ENCODE peak calls at places on chromosomes 7 and 10, in nine cellular contexts. U, A, X, J, D, N, Y, S and M are unnamed samples.

GRCh38 chr10:129765664-129766550 is 198.2 kb downstream of the EBF3 start:
- DNase-seq in X (peak; percentile 17), D (no peak), N (no peak), Y (no peak), A (no peak), J (peak; percentile 7), U (no peak), S (no peak), M (no peak)

GRCh38 chr7:4226166-4226857 is 455.8 kb upstream of the FOXK1 start:
- DNase-seq in D (no peak), J (no peak), U (no peak), N (no peak), X (no peak), S (no peak), Y (peak; percentile 8), A (no peak), M (no peak)

GRCh38 chr10:13299437-13300287 is at the start of gene PHYH:
- DNase-seq in J (peak; percentile 92), X (peak; percentile 93), U (peak; percentile 95), N (peak; percentile 85), Y (peak; percentile 75), A (peak; percentile 80), S (peak; percentile 91), D (peak; percentile 74), M (peak; percentile 89)

GRCh38 chr7:135966341-135967043 is 10.7 kb downstream of the MTPN start:
- DNase-seq in S (no peak), U (no peak), X (no peak), N (no peak), A (no peak), Y (no peak), J (no peak), D (no peak), M (no peak)

GRCh38 chr7:113629244-113629643 is 289.6 kb downstream of the PPP1R3A start:
- DNase-seq in Y (peak; percentile 5), U (no peak), S (no peak), X (no peak), J (no peak), N (no peak), D (peak; percentile 60), A (no peak), M (peak; percentile 3)

GRCh38 chr10:117248700-117249465 is 8.0 kb downstream of the SLC18A2 start:
- DNase-seq in A (no peak), U (no peak), J (no peak), X (no peak), D (no peak), S (no peak), Y (no peak), N (peak; percentile 60), M (no peak)

GRCh38 chr7:7779888-7780287 is 61.5 kb upstream of the RPA3 start:
- DNase-seq in U (no peak), D (no peak), J (no peak), X (no peak), A (no peak), Y (peak; percentile 37), N (no peak), S (no peak), M (no peak)

GRCh38 chr7:122770943-122771342 is 68.2 kb upstream of the RNF148 start:
- DNase-seq in J (no peak), U (no peak), X (no peak), Y (no peak), A (no peak), N (no peak), D (no peak), S (no peak), M (no peak)

GRCh38 chr7:129840757-129841156 is 112.0 kb downstream of the UBE2H start:
- DNase-seq in N (peak; percentile 86), U (no peak), A (no peak), J (no peak), Y (no peak), S (no peak), X (no peak), D (no peak), M (no peak)

GRCh38 chr7:77184990-77185389 is 14.6 kb downstream of the FGL2 start:
- DNase-seq in X (no peak), S (no peak), U (no peak), D (no peak), N (peak; percentile 58), J (no peak), A (no peak), Y (no peak), M (no peak)

GRCh38 chr10:132740542-132741066 is 45.3 kb downstream of the NKX6-2 start:
- DNase-seq in A (no peak), U (no peak), D (no peak), J (no peak), N (no peak), Y (no peak), S (no peak), X (no peak), M (no peak)

GRCh38 chr7:142813262-142813661 is 41.6 kb upstream of the EPHB6 start:
- DNase-seq in D (peak; percentile 46), N (peak; percentile 53), Y (peak; percentile 97), X (no peak), J (no peak), S (no peak), U (peak; percentile 79), A (no peak), M (no peak)

GRCh38 chr10:102279104-102279503 is 33.8 kb downstream of the GBF1 start:
- DNase-seq in J (no peak), U (no peak), Y (no peak), N (no peak), A (no peak), X (no peak), D (no peak), S (no peak), M (no peak)

GRCh38 chr10:102283488-102283887 is 38.2 kb downstream of the GBF1 start:
- DNase-seq in S (no peak), J (no peak), X (no peak), U (no peak), Y (no peak), A (no peak), N (no peak), D (no peak), M (peak; percentile 31)

GRCh38 chr10:102281103-102281502 is 35.8 kb downstream of the GBF1 start:
- DNase-seq in N (no peak), S (no peak), J (no peak), U (no peak), Y (no peak), A (no peak), D (peak; percentile 42), X (no peak), M (peak; percentile 26)

GRCh38 chr10:102283890-102284289 is 38.6 kb downstream of the GBF1 start:
- DNase-seq in X (no peak), U (no peak), D (no peak), J (no peak), Y (no peak), S (no peak), N (no peak), A (no peak), M (no peak)

GRCh38 chr10:102280397-102281015 is 35.2 kb downstream of the GBF1 start:
- DNase-seq in X (no peak), A (no peak), J (no peak), S (peak; percentile 75), D (peak; percentile 21), Y (no peak), U (no peak), N (no peak), M (no peak)
- H3K4me3 ChIP-seq in X (no peak overlapping the region), A (no peak overlapping the region), J (no peak overlapping the region), S (peak overlapping the region; percentile 5), D (no peak overlapping the region), Y (no peak overlapping the region), U (no peak overlapping the region), N (peak overlapping the region; percentile 16), M (no peak overlapping the region)

GRCh38 chr10:89663144-89663543 is 18.1 kb upstream of the PANK1 start:
- DNase-seq in D (no peak), U (no peak), S (no peak), Y (no peak), X (no peak), N (no peak), J (no peak), A (no peak), M (no peak)
- TF ChIP-seq CTCF in D (no peak), U (no peak), S (no peak), Y (no peak), X (no peak), N (no peak), J (no peak), A (no peak), M (no peak)

DNA sequence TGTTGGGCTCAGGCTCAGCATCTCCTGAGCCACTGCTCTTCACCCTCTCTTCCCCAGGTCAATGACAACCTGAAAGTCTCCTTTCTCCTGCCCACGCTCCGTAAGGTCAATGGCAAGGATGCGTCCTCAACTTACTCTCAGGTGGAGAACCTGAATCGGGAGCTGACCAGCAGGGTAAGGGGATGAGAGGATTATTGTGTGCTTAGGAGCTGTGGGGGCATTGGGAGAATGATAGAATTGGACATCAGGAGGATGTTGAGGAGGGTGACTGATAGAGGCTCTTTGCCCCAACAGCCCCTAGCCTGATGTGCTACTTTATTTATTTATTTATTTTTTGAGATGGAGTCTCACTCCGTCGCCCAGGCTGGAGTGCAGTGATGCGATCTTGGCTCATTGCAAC is 1.3 kb downstream of the LRWD1 start:
- DNase-seq in X (no peak), N (no peak), J (no peak), Y (no peak), D (no peak), U (no peak), S (no peak), A (no peak), M (no peak)
- H3K4me3 ChIP-seq in X (peak overlapping the region; percentile 76), N (peak overlapping the region; percentile 99), J (no peak overlapping the region), Y (peak overlapping the region; percentile 90), D (no peak overlapping the region), U (no peak overlapping the region), S (peak overlapping the region; percentile 97), A (no peak overlapping the region), M (peak overlapping the region; percentile 88)

DNA sequence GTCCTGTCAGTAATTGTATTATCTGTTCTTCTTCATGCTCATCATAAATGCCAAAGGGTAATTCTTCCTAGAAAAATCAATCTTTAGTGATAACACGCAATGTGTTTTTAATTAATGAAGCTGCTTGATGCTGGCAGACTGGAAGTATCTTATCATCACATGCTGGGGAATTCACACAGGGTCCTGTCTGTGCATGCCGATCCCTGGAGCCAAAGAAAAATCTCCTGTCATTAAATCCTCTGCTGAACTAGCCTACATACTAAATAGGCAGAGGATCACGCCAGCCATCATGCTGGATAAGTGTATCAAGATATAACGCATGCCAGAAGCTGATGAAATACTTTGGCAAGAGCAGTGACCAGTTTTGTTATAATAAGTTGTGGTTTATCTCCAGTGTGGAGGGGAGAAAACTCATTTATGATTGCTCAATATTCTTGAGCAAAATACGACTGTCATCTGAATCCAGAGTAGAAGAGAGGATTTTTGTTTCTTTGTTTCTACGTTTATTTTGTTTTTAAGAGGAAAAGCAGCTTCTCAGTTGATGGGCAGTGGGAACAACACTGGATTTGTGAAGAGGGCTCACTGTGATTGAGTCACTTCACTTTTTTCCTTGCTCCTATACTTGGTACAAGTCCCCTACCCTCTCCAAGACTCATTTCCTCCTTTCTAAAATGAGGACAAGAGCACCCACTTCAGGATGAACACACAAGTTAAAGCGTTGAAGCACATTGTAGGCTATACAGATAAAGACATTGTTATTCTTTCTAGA is 649.1 kb downstream of the TNS3 start:
- DNase-seq in X (no peak), J (peak; percentile 26), A (peak; percentile 86), U (no peak), S (no peak), D (peak; percentile 96), N (peak; percentile 99), Y (peak; percentile 52), M (no peak)
- TF ChIP-seq CTCF in X (no peak), J (no peak), A (no peak), U (no peak), S (peak; percentile 51), D (peak; percentile 38), N (peak; percentile 55), Y (peak; percentile 34), M (no peak)

GRCh38 chr10:72080042-72081035 is 8.0 kb downstream of the SPOCK2 start:
- DNase-seq in J (no peak), X (no peak), S (no peak), N (no peak), U (no peak), D (no peak), A (no peak), Y (peak; percentile 60), M (no peak)
- H3K4me3 ChIP-seq in J (no peak overlapping the region), X (no peak overlapping the region), S (no peak overlapping the region), N (no peak overlapping the region), U (no peak overlapping the region), D (no peak overlapping the region), A (no peak overlapping the region), Y (no peak overlapping the region), M (no peak overlapping the region)